ENCODE peak calls at places on chromosomes 11 and 22, in eight cellular contexts. One of them, this sample, is unnamed.

GRCh38 chr11:121418625-121419114 is 33.4 kb upstream of the SORL1 start:
- DNase-seq in uterus: no peak
- DNase-seq in astrocyte of the spinal cord: no peak
- DNase-seq in fibroblast of the aortic adventitia: no peak
- DNase-seq in fibroblast of mammary gland: no peak
- DNase-seq in bronchial epithelial cell: no peak
- DNase-seq in foreskin fibroblast: no peak
- DNase-seq in cardiac fibroblast: no peak
- DNase-seq in this sample: no peak

GRCh38 chr11:39435641-39436040 is 2023.8 kb downstream of the LRRC4C start:
- DNase-seq in uterus: no peak
- DNase-seq in astrocyte of the spinal cord: no peak
- DNase-seq in fibroblast of the aortic adventitia: no peak
- DNase-seq in foreskin fibroblast: no peak
- DNase-seq in cardiac fibroblast: no peak
- DNase-seq in fibroblast of mammary gland: no peak
- DNase-seq in bronchial epithelial cell: no peak
- DNase-seq in this sample: no peak

GRCh38 chr22:23424031-23424430 is 156.1 kb downstream of the IGLL1 start:
- DNase-seq in uterus: no peak
- DNase-seq in foreskin fibroblast: no peak
- DNase-seq in fibroblast of the aortic adventitia: no peak
- DNase-seq in cardiac fibroblast: no peak
- DNase-seq in bronchial epithelial cell: no peak
- DNase-seq in astrocyte of the spinal cord: no peak
- DNase-seq in fibroblast of mammary gland: no peak
- DNase-seq in this sample: no peak

GRCh38 chr11:120295110-120295509 is 30.0 kb upstream of the TLCD5 start:
- DNase-seq in uterus: no peak
- DNase-seq in fibroblast of the aortic adventitia: peak
- DNase-seq in fibroblast of mammary gland: no peak
- DNase-seq in foreskin fibroblast: no peak
- DNase-seq in astrocyte of the spinal cord: no peak
- DNase-seq in cardiac fibroblast: no peak
- DNase-seq in bronchial epithelial cell: no peak
- DNase-seq in this sample: no peak

GRCh38 chr22:17930455-17931313 is 93.7 kb downstream of the MICAL3 start:
- DNase-seq in cardiac fibroblast: no peak
- DNase-seq in foreskin fibroblast: no peak
- DNase-seq in astrocyte of the spinal cord: no peak
- DNase-seq in uterus: no peak
- DNase-seq in fibroblast of mammary gland: no peak
- DNase-seq in bronchial epithelial cell: no peak
- DNase-seq in fibroblast of the aortic adventitia: no peak
- DNase-seq in this sample: no peak

GRCh38 chr11:32088117-32088941 is 2.5 kb upstream of the RCN1 start:
- DNase-seq in astrocyte of the spinal cord: peak
- DNase-seq in foreskin fibroblast: peak
- DNase-seq in fibroblast of mammary gland: peak
- DNase-seq in cardiac fibroblast: peak
- DNase-seq in bronchial epithelial cell: peak
- DNase-seq in uterus: no peak
- DNase-seq in fibroblast of the aortic adventitia: peak
- DNase-seq in this sample: peak

GRCh38 chr11:8756201-8756600 is 73.6 kb downstream of the RPL27A start:
- DNase-seq in fibroblast of the aortic adventitia: peak
- DNase-seq in uterus: no peak
- DNase-seq in astrocyte of the spinal cord: no peak
- DNase-seq in foreskin fibroblast: no peak
- DNase-seq in cardiac fibroblast: no peak
- DNase-seq in fibroblast of mammary gland: peak
- DNase-seq in bronchial epithelial cell: no peak
- DNase-seq in this sample: peak

GRCh38 chr11:3890014-3890413 is 34.5 kb downstream of the STIM1 start:
- DNase-seq in foreskin fibroblast: no peak
- DNase-seq in cardiac fibroblast: no peak
- DNase-seq in astrocyte of the spinal cord: no peak
- DNase-seq in uterus: no peak
- DNase-seq in bronchial epithelial cell: no peak
- DNase-seq in fibroblast of the aortic adventitia: no peak
- DNase-seq in fibroblast of mammary gland: no peak
- DNase-seq in this sample: no peak

GRCh38 chr11:122803716-122804115 is 34.6 kb upstream of the CRTAM start:
- DNase-seq in fibroblast of mammary gland: no peak
- DNase-seq in cardiac fibroblast: no peak
- DNase-seq in uterus: no peak
- DNase-seq in foreskin fibroblast: no peak
- DNase-seq in fibroblast of the aortic adventitia: no peak
- DNase-seq in astrocyte of the spinal cord: no peak
- DNase-seq in bronchial epithelial cell: peak
- DNase-seq in this sample: no peak

GRCh38 chr11:102666331-102666957 is 39.1 kb downstream of the MMP27 start:
- DNase-seq in astrocyte of the spinal cord: peak
- DNase-seq in fibroblast of the aortic adventitia: peak
- DNase-seq in cardiac fibroblast: peak
- DNase-seq in foreskin fibroblast: peak
- DNase-seq in uterus: no peak
- DNase-seq in fibroblast of mammary gland: peak
- DNase-seq in bronchial epithelial cell: peak
- DNase-seq in this sample: peak

GRCh38 chr11:64001552-64002427 is 15.6 kb downstream of the OTUB1 start:
- DNase-seq in bronchial epithelial cell: no peak
- DNase-seq in fibroblast of the aortic adventitia: peak
- DNase-seq in astrocyte of the spinal cord: no peak
- DNase-seq in foreskin fibroblast: no peak
- DNase-seq in fibroblast of mammary gland: no peak
- DNase-seq in uterus: peak
- DNase-seq in cardiac fibroblast: peak
- DNase-seq in this sample: no peak

GRCh38 chr22:22896601-22897000 is 9.0 kb downstream of the IGLL5 start:
- DNase-seq in fibroblast of the aortic adventitia: no peak
- DNase-seq in fibroblast of mammary gland: no peak
- DNase-seq in uterus: no peak
- DNase-seq in cardiac fibroblast: no peak
- DNase-seq in astrocyte of the spinal cord: no peak
- DNase-seq in foreskin fibroblast: no peak
- DNase-seq in bronchial epithelial cell: no peak
- DNase-seq in this sample: no peak

GRCh38 chr22:36155702-36156101 is 4.9 kb downstream of the APOL3 start:
- DNase-seq in fibroblast of mammary gland: peak
- DNase-seq in foreskin fibroblast: peak
- DNase-seq in fibroblast of the aortic adventitia: peak
- DNase-seq in cardiac fibroblast: peak
- DNase-seq in astrocyte of the spinal cord: no peak
- DNase-seq in uterus: peak
- DNase-seq in bronchial epithelial cell: no peak
- DNase-seq in this sample: no peak

GRCh38 chr11:73197348-73197747 is 20.7 kb upstream of the P2RY2 start:
- DNase-seq in bronchial epithelial cell: peak
- DNase-seq in fibroblast of the aortic adventitia: no peak
- DNase-seq in fibroblast of mammary gland: no peak
- DNase-seq in cardiac fibroblast: no peak
- DNase-seq in uterus: no peak
- DNase-seq in astrocyte of the spinal cord: no peak
- DNase-seq in foreskin fibroblast: no peak
- DNase-seq in this sample: no peak

GRCh38 chr22:47146941-47147340 is 384.5 kb downstream of the TBC1D22A start:
- DNase-seq in astrocyte of the spinal cord: no peak
- DNase-seq in foreskin fibroblast: no peak
- DNase-seq in cardiac fibroblast: no peak
- DNase-seq in bronchial epithelial cell: no peak
- DNase-seq in uterus: no peak
- DNase-seq in fibroblast of the aortic adventitia: no peak
- DNase-seq in fibroblast of mammary gland: no peak
- DNase-seq in this sample: no peak

GRCh38 chr22:47148510-47148909 is 386.1 kb downstream of the TBC1D22A start:
- DNase-seq in astrocyte of the spinal cord: no peak
- DNase-seq in foreskin fibroblast: no peak
- DNase-seq in fibroblast of the aortic adventitia: no peak
- DNase-seq in cardiac fibroblast: no peak
- DNase-seq in fibroblast of mammary gland: no peak
- DNase-seq in uterus: no peak
- DNase-seq in bronchial epithelial cell: no peak
- DNase-seq in this sample: no peak

GRCh38 chr22:47146391-47146790 is 383.9 kb downstream of the TBC1D22A start:
- DNase-seq in astrocyte of the spinal cord: no peak
- DNase-seq in fibroblast of mammary gland: no peak
- DNase-seq in fibroblast of the aortic adventitia: no peak
- DNase-seq in uterus: no peak
- DNase-seq in bronchial epithelial cell: no peak
- DNase-seq in foreskin fibroblast: no peak
- DNase-seq in cardiac fibroblast: no peak
- DNase-seq in this sample: no peak

GRCh38 chr22:47148956-47149748 is 386.7 kb downstream of the TBC1D22A start:
- DNase-seq in bronchial epithelial cell: no peak
- DNase-seq in uterus: no peak
- DNase-seq in fibroblast of the aortic adventitia: no peak
- DNase-seq in astrocyte of the spinal cord: no peak
- DNase-seq in foreskin fibroblast: no peak
- DNase-seq in cardiac fibroblast: no peak
- DNase-seq in fibroblast of mammary gland: no peak
- DNase-seq in this sample: no peak

DNA sequence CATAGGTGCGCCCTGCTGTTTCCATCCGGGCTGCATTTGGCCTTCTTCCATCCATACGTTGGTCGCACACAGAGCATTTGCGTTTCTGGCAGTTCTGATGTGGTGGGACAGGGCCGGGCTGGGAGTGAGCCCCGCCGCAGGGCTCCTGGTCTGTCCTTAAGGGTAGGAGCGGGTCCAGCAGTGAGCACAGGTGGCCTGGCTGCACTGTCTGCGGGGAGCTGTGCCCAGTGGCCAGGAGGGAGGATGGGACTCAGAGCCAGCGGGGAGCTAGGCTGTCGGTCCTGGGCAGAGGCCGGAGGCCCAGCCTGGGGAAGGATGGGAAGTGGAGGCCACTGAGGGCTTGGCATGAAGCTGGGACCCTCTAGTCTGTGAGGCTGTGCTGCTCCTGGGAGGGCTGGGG is 385.1 kb downstream of the TBC1D22A start:
- DNase-seq in fibroblast of the aortic adventitia: no peak
- DNase-seq in bronchial epithelial cell: no peak
- DNase-seq in uterus: no peak
- DNase-seq in fibroblast of mammary gland: no peak
- DNase-seq in cardiac fibroblast: no peak
- DNase-seq in astrocyte of the spinal cord: no peak
- DNase-seq in foreskin fibroblast: no peak
- DNase-seq in this sample: no peak
- TF ChIP-seq CTCF in fibroblast of the aortic adventitia: no peak
- TF ChIP-seq CTCF in bronchial epithelial cell: no peak
- TF ChIP-seq CTCF in uterus: no peak
- TF ChIP-seq CTCF in fibroblast of mammary gland: no peak
- TF ChIP-seq CTCF in cardiac fibroblast: no peak
- TF ChIP-seq CTCF in astrocyte of the spinal cord: no peak
- TF ChIP-seq CTCF in foreskin fibroblast: no peak
- TF ChIP-seq CTCF in this sample: no peak

GRCh38 chr22:41537203-41537602 is 7.1 kb downstream of the POLR3H start:
- DNase-seq in fibroblast of mammary gland: no peak
- DNase-seq in cardiac fibroblast: no peak
- DNase-seq in fibroblast of the aortic adventitia: no peak
- DNase-seq in uterus: no peak
- DNase-seq in foreskin fibroblast: no peak
- DNase-seq in bronchial epithelial cell: no peak
- DNase-seq in astrocyte of the spinal cord: no peak
- DNase-seq in this sample: no peak

GRCh38 chr22:41534219-41534618 is 10.1 kb downstream of the POLR3H start:
- DNase-seq in foreskin fibroblast: no peak
- DNase-seq in cardiac fibroblast: no peak
- DNase-seq in bronchial epithelial cell: no peak
- DNase-seq in fibroblast of mammary gland: no peak
- DNase-seq in uterus: no peak
- DNase-seq in astrocyte of the spinal cord: no peak
- DNase-seq in fibroblast of the aortic adventitia: no peak
- DNase-seq in this sample: no peak

GRCh38 chr22:41532908-41533825 is 11.1 kb downstream of the POLR3H start:
- DNase-seq in cardiac fibroblast: peak
- DNase-seq in uterus: peak
- DNase-seq in fibroblast of the aortic adventitia: peak
- DNase-seq in fibroblast of mammary gland: peak
- DNase-seq in bronchial epithelial cell: peak
- DNase-seq in astrocyte of the spinal cord: peak
- DNase-seq in foreskin fibroblast: peak
- DNase-seq in this sample: peak

GRCh38 chr22:41531736-41532477 is 12.4 kb downstream of the POLR3H start:
- DNase-seq in bronchial epithelial cell: no peak
- DNase-seq in fibroblast of the aortic adventitia: no peak
- DNase-seq in cardiac fibroblast: no peak
- DNase-seq in uterus: no peak
- DNase-seq in foreskin fibroblast: no peak
- DNase-seq in fibroblast of mammary gland: no peak
- DNase-seq in astrocyte of the spinal cord: no peak
- DNase-seq in this sample: no peak

GRCh38 chr22:41535244-41535643 is 9.0 kb downstream of the POLR3H start:
- DNase-seq in cardiac fibroblast: peak
- DNase-seq in uterus: no peak
- DNase-seq in astrocyte of the spinal cord: no peak
- DNase-seq in foreskin fibroblast: no peak
- DNase-seq in fibroblast of the aortic adventitia: no peak
- DNase-seq in fibroblast of mammary gland: no peak
- DNase-seq in bronchial epithelial cell: peak
- DNase-seq in this sample: peak
- TF ChIP-seq CTCF in cardiac fibroblast: peak
- TF ChIP-seq CTCF in uterus: no peak
- TF ChIP-seq CTCF in astrocyte of the spinal cord: peak
- TF ChIP-seq CTCF in foreskin fibroblast: peak
- TF ChIP-seq CTCF in fibroblast of the aortic adventitia: peak
- TF ChIP-seq CTCF in fibroblast of mammary gland: peak
- TF ChIP-seq CTCF in bronchial epithelial cell: peak
- TF ChIP-seq CTCF in this sample: peak

DNA sequence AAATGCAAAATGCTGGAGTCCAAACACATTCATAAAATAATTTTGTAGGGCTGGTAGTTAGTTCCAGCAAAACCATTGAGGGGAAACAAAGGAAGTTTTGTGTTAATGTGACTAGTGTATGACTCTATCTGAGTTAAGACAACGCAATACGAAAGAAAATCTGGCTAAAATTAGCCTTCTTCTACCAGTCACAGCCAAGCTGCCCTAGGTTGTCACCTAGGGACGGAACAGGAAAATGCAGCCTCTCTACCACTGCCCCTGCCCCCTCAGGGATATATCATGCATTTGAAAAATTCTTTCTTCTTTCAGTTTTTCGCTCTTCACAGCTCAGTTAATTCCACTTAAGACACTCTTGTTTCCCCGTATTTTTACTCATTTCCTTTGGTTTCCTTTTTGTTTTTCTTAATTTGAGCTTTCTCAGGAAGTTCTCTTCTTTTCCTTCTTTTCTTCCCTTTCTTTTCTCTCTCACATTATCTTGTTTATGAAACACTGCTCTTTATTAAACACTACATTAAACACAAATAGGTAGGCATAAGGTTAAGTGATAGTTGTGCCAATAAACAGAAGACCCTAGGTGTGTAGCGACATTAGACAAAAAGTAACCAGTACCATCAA is 30.6 kb downstream of the KIRREL3 start:
- DNase-seq in astrocyte of the spinal cord: peak
- DNase-seq in cardiac fibroblast: peak
- DNase-seq in fibroblast of the aortic adventitia: peak
- DNase-seq in bronchial epithelial cell: peak
- DNase-seq in foreskin fibroblast: peak
- DNase-seq in fibroblast of mammary gland: peak
- DNase-seq in uterus: no peak
- DNase-seq in this sample: peak
- TF ChIP-seq CTCF in astrocyte of the spinal cord: peak
- TF ChIP-seq CTCF in cardiac fibroblast: peak
- TF ChIP-seq CTCF in fibroblast of the aortic adventitia: peak
- TF ChIP-seq CTCF in bronchial epithelial cell: peak
- TF ChIP-seq CTCF in foreskin fibroblast: peak
- TF ChIP-seq CTCF in fibroblast of mammary gland: peak
- TF ChIP-seq CTCF in uterus: no peak
- TF ChIP-seq CTCF in this sample: peak

GRCh38 chr22:47125603-47126002 is 363.2 kb downstream of the TBC1D22A start:
- DNase-seq in fibroblast of the aortic adventitia: no peak
- DNase-seq in cardiac fibroblast: no peak
- DNase-seq in fibroblast of mammary gland: peak
- DNase-seq in uterus: no peak
- DNase-seq in astrocyte of the spinal cord: no peak
- DNase-seq in bronchial epithelial cell: no peak
- DNase-seq in foreskin fibroblast: no peak
- DNase-seq in this sample: no peak
- TF ChIP-seq CTCF in fibroblast of the aortic adventitia: peak
- TF ChIP-seq CTCF in cardiac fibroblast: peak
- TF ChIP-seq CTCF in fibroblast of mammary gland: peak
- TF ChIP-seq CTCF in uterus: no peak
- TF ChIP-seq CTCF in astrocyte of the spinal cord: peak
- TF ChIP-seq CTCF in bronchial epithelial cell: no peak
- TF ChIP-seq CTCF in foreskin fibroblast: no peak
- TF ChIP-seq CTCF in this sample: no peak